ENCODE peak calls at places on chromosome 18, in ten cellular contexts. K is HCEC 1CT; M is NCI-H774; F is activated T-helper 1 cell treated with anti-CD3 and anti-CD28 coated beads, Interleukin-12 subunit alpha, Interleukin-12 subunit beta, Interleukin-2, Interleukin-4 antibody, amounts not matched to agents 30 ng/mL and 10 ng/mL and 1 ng/mL, durations not matched to agents 14 hours and 24 hours and 36 hours; D is dorsolateral prefrontal cortex; G is stimulated activated CD4-positive, alpha-beta T cell treated with anti-CD3 and anti-CD28 coated beads, Interleukin-2, amount 100 ng/mL, for 4 hours; A is germinal center; Q is CD8-positive, alpha-beta T cell; Z is GM13976; E is DMS153. U is an unnamed sample.

GRCh38 chr18:75350857-75351256 is 76.6 kb downstream of the SMIM21 start:
- DNase-seq in G (no peak), Q (no peak), M (no peak), E (no peak), D (no peak), K (no peak), F (no peak), Z (no peak), A (no peak), U (no peak)

GRCh38 chr18:79540161-79540913 is 139.3 kb upstream of the CTDP1 start:
- DNase-seq in D (peak), Z (no peak), F (no peak), K (no peak), M (no peak), A (no peak), G (no peak), E (no peak), Q (no peak), U (peak)

GRCh38 chr18:3441290-3441689 is 8.7 kb upstream of the TGIF1 start:
- DNase-seq in Q (no peak), E (no peak), Z (no peak), A (no peak), K (peak), G (no peak), F (no peak), M (no peak), D (no peak), U (no peak)

GRCh38 chr18:670456-670996 is 13.1 kb downstream of the TYMS start:
- DNase-seq in K (no peak), Q (no peak), Z (no peak), E (no peak), F (no peak), M (no peak), A (no peak), G (no peak), D (no peak), U (no peak)

GRCh38 chr18:45363258-45363657 is 252.0 kb upstream of the SLC14A2 start:
- DNase-seq in K (no peak), M (no peak), A (no peak), Q (no peak), E (no peak), Z (no peak), F (no peak), D (no peak), G (no peak), U (no peak)

GRCh38 chr18:11148655-11149440 is 521 bp downstream of the PIEZO2 start:
- DNase-seq in F (no peak), E (no peak), D (no peak), G (no peak), K (no peak), M (no peak), Z (peak), Q (no peak), A (no peak), U (no peak)

GRCh38 chr18:28164772-28165483 is 12.0 kb downstream of the CDH2 start:
- DNase-seq in Q (no peak), A (no peak), M (no peak), K (no peak), D (no peak), Z (no peak), G (no peak), F (no peak), E (no peak), U (no peak)

GRCh38 chr18:57141208-57142129 is 5.4 kb upstream of the BOD1L2 start:
- DNase-seq in G (no peak), M (peak), K (no peak), E (peak), Z (no peak), Q (no peak), F (no peak), D (no peak), A (no peak), U (peak)

GRCh38 chr18:54444309-54444914 is 86.7 kb downstream of the C18orf54 start:
- DNase-seq in M (peak), E (no peak), F (no peak), Q (no peak), K (peak), G (no peak), A (peak), Z (peak), D (peak), U (peak)

GRCh38 chr18:22838221-22838620 is 94.9 kb upstream of the RBBP8 start:
- DNase-seq in A (no peak), Q (no peak), E (no peak), M (no peak), G (no peak), D (no peak), Z (no peak), K (no peak), F (no peak), U (no peak)

GRCh38 chr18:49669403-49669802 is 107.5 kb downstream of the LIPG start:
- DNase-seq in A (no peak), M (no peak), F (no peak), D (no peak), Q (no peak), G (no peak), Z (no peak), E (no peak), K (no peak), U (no peak)

GRCh38 chr18:50704541-50704940 is 115.3 kb downstream of the MRO start:
- DNase-seq in Z (no peak), E (no peak), M (no peak), G (no peak), Q (no peak), F (no peak), D (no peak), A (no peak), K (no peak), U (no peak)

GRCh38 chr18:35904389-35905037 is 68.0 kb upstream of the RMP24 start:
- DNase-seq in G (no peak), D (no peak), F (no peak), Z (no peak), A (no peak), M (no peak), E (no peak), Q (no peak), K (no peak), U (no peak)

GRCh38 chr18:80245781-80246655 is 1.3 kb downstream of the PARD6G start:
- DNase-seq in M (no peak), A (no peak), D (no peak), E (no peak), K (no peak), Z (no peak), G (no peak), Q (no peak), F (no peak), U (no peak)

GRCh38 chr18:50836521-50836957 is 16.7 kb upstream of the MRO start:
- DNase-seq in A (peak), Q (no peak), K (peak), Z (no peak), G (no peak), D (no peak), E (peak), M (peak), F (no peak), U (no peak)

GRCh38 chr18:60875957-60876507 is 457.2 kb upstream of the CDH20 start:
- DNase-seq in E (no peak), F (no peak), D (no peak), M (no peak), A (no peak), K (no peak), Q (no peak), G (no peak), Z (no peak), U (no peak)

GRCh38 chr18:48699761-48700160 is 160.9 kb downstream of the CTIF start:
- DNase-seq in Q (no peak), M (no peak), F (no peak), A (no peak), D (no peak), K (no peak), E (no peak), G (no peak), Z (no peak), U (no peak)

GRCh38 chr18:25898965-25899364 is 191.4 kb downstream of the SS18 start:
- DNase-seq in G (no peak), A (no peak), E (no peak), Z (no peak), F (no peak), D (no peak), K (no peak), M (no peak), Q (no peak), U (no peak)

GRCh38 chr18:47118986-47119385 is 31.3 kb downstream of the HDHD2 start:
- DNase-seq in Z (no peak), M (no peak), Q (no peak), K (peak), F (no peak), E (no peak), A (no peak), G (no peak), D (no peak), U (no peak)

GRCh38 chr18:35432565-35433001 is 55.4 kb upstream of the ZNF396 start:
- DNase-seq in F (no peak), A (no peak), Q (no peak), M (no peak), D (no peak), G (no peak), Z (no peak), E (no peak), K (no peak), U (no peak)

GRCh38 chr18:53457068-53457467 is 767.4 kb downstream of the MBD2 start:
- DNase-seq in D (no peak), A (no peak), E (no peak), F (no peak), Q (no peak), K (no peak), G (no peak), Z (no peak), M (no peak), U (no peak)

GRCh38 chr18:73564073-73564472 is 583.6 kb downstream of the FBXO15 start:
- DNase-seq in F (no peak), K (no peak), D (no peak), Z (no peak), M (no peak), A (no peak), G (no peak), E (peak), Q (no peak), U (no peak)

GRCh38 chr18:52992041-52992440 is 652.0 kb downstream of the DCC start:
- DNase-seq in F (no peak), Q (no peak), E (no peak), A (no peak), D (no peak), Z (no peak), G (no peak), K (no peak), M (no peak), U (no peak)

GRCh38 chr18:36544036-36544725 is 246.7 kb downstream of the FHOD3 start:
- DNase-seq in A (no peak), G (no peak), Q (no peak), D (no peak), F (no peak), Z (no peak), K (no peak), M (no peak), E (peak), U (no peak)

GRCh38 chr18:48345596-48345995 is 63.6 kb downstream of the ZBTB7C start:
- DNase-seq in A (no peak), F (no peak), Q (no peak), G (no peak), D (no peak), E (no peak), K (peak), M (no peak), Z (no peak), U (peak)

GRCh38 chr18:78731423-78732032 is 248.1 kb upstream of the SALL3 start:
- DNase-seq in M (no peak), E (no peak), F (no peak), Q (no peak), D (peak), A (no peak), K (no peak), Z (no peak), G (no peak), U (peak)

GRCh38 chr18:74731097-74731496 is 133.4 kb downstream of the ZNF407 start:
- DNase-seq in Z (no peak), K (peak), F (no peak), D (no peak), E (no peak), Q (no peak), A (no peak), G (no peak), M (no peak), U (no peak)

GRCh38 chr18:59222341-59222740 is 2.4 kb downstream of the GRP start:
- DNase-seq in G (no peak), K (no peak), Z (no peak), M (no peak), F (no peak), Q (no peak), A (no peak), D (no peak), E (no peak), U (no peak)

GRCh38 chr18:77052297-77052645 is 80.3 kb downstream of the MBP start:
- DNase-seq in A (no peak), E (no peak), Z (no peak), Q (no peak), G (no peak), K (no peak), D (peak), M (no peak), F (no peak), U (no peak)

GRCh38 chr18:59124370-59124704 is 15.3 kb upstream of the SEC11C start:
- DNase-seq in D (no peak), G (no peak), Z (no peak), A (no peak), Q (no peak), E (no peak), M (no peak), F (no peak), K (no peak), U (no peak)

GRCh38 chr18:24228661-24229053 is 89.8 kb downstream of the CABYR start:
- DNase-seq in M (no peak), F (no peak), G (no peak), Z (no peak), D (no peak), K (no peak), A (no peak), Q (no peak), E (no peak), U (no peak)

GRCh38 chr18:51399491-51400122 is 202.1 kb upstream of the MEX3C start:
- DNase-seq in K (no peak), G (no peak), E (no peak), A (no peak), Q (no peak), Z (no peak), F (no peak), D (no peak), M (no peak), U (no peak)

GRCh38 chr18:12946549-12947354 is 1.1 kb upstream of the SEH1L start:
- DNase-seq in E (peak), A (no peak), F (no peak), Z (no peak), M (no peak), D (no peak), K (peak), Q (no peak), G (no peak), U (peak)

GRCh38 chr18:57768557-57769326 is 34.4 kb downstream of the ATP8B1 start:
- DNase-seq in F (no peak), D (no peak), Q (no peak), G (no peak), E (no peak), A (no peak), K (peak), M (no peak), Z (no peak), U (no peak)

GRCh38 chr18:10259075-10259474 is 195.4 kb upstream of the APCDD1 start:
- DNase-seq in G (no peak), D (no peak), M (no peak), E (no peak), Q (no peak), K (no peak), Z (no peak), F (no peak), A (no peak), U (no peak)

GRCh38 chr18:32405588-32405987 is 65.1 kb downstream of the GAREM1 start:
- DNase-seq in F (no peak), Z (no peak), M (no peak), E (no peak), A (no peak), Q (no peak), K (no peak), D (no peak), G (no peak), U (no peak)

GRCh38 chr18:76275913-76276312 is 219.1 kb downstream of the ZNF516 start:
- DNase-seq in D (no peak), G (no peak), Z (no peak), M (no peak), E (peak), K (no peak), Q (no peak), A (no peak), F (no peak), U (no peak)

GRCh38 chr18:62894681-62895390 is 179.5 kb downstream of the PHLPP1 start:
- DNase-seq in K (peak), G (no peak), F (no peak), Q (no peak), D (no peak), A (no peak), E (no peak), Z (no peak), M (no peak), U (no peak)

U was measured in stomach.